ENCODE peak calls at places on chromosomes 7 and 10, in six cellular contexts. A is right atrium auricular region, L is GM12878, T is tibial nerve, W is Panc1, R is choroid plexus epithelial cell. V is an unnamed sample.

GRCh38 chr7:113904521-113904920 is 14.3 kb downstream of the PPP1R3A start:
- DNase-seq in R (no peak), T (no peak), W (no peak), L (no peak), A (no peak), V (no peak)

GRCh38 chr10:118531105-118531851 is 64.2 kb downstream of the PRLHR start:
- DNase-seq in L (no peak), A (peak; percentile 58), T (no peak), R (no peak), W (no peak), V (no peak)

GRCh38 chr7:2193120-2193519 is 39.6 kb downstream of the MAD1L1 start:
- DNase-seq in T (no peak), L (no peak), W (no peak), A (no peak), R (no peak), V (no peak)

GRCh38 chr10:28928484-28928883 is 251.2 kb downstream of the BAMBI start:
- DNase-seq in W (no peak), R (peak; percentile 29), L (no peak), T (no peak), A (peak; percentile 55), V (no peak)

GRCh38 chr7:155674556-155674955 is 30.1 kb downstream of the RBM33 start:
- DNase-seq in T (no peak), L (no peak), R (peak; percentile 53), A (no peak), W (no peak), V (no peak)

GRCh38 chr7:145691377-145691914 is 425.2 kb upstream of the CNTNAP2 start:
- DNase-seq in T (no peak), L (no peak), R (no peak), A (no peak), W (no peak), V (no peak)

GRCh38 chr10:67306588-67307205 is 380.9 kb downstream of the LRRTM3 start:
- DNase-seq in L (no peak), W (peak; percentile 12), T (no peak), R (peak; percentile 31), A (no peak), V (no peak)

GRCh38 chr7:2012981-2013380 is 219.8 kb downstream of the MAD1L1 start:
- DNase-seq in T (no peak), L (no peak), W (no peak), R (peak; percentile 71), A (no peak), V (no peak)

GRCh38 chr7:90064370-90064769 is 89.9 kb upstream of the STEAP1 start:
- DNase-seq in L (no peak), W (no peak), R (no peak), T (no peak), A (no peak), V (no peak)

GRCh38 chr7:27180431-27181175 is 4.4 kb downstream of the HOXA11 start:
- DNase-seq in W (no peak), T (no peak), L (no peak), R (no peak), A (no peak), V (no peak)

DNA sequence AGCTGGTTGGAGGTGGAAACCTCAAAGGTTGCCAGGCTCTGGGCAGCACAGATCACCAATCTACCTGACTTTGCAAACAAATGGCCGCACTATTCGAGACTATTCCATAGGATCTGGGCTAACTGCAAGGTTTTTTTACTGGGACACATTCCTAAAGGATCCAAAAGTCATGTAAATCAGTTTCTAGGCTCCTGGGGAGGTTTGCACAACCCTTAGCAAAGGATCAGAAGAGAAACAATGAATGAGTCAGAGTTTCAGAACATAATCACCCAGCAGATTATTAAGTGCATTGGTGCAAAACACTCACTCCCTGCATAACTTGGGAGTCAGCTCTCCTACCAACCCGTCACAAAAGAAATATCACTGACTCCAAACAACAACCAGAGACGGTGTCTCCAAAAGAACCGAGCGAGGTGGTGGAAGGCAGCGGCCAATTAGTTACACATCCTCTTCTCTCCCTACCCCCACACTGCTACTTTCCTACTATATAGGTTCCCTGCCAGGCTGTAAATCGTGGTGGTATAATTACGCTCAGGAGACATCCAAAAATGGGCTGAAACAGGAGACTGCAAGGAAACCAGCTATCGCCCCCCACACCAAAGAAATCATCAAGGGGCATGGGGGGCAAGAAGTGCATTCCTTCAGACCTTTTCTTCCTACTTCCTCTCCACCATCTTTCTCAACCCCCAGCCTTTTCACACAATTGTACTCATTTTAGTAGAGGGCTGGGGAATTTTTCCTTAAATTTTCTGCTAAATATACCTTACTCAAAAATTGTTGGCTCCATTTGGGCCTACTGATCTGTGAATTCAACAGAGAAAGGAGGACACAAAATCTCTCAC is 3.2 kb downstream of the UBE2H start:
- DNase-seq in R (peak; percentile 86), T (peak; percentile 16), A (no peak), L (peak; percentile 37), W (no peak), V (peak; percentile 26)
- H3K4me3 ChIP-seq in R (peak overlapping the region; percentile 85), T (peak overlapping the region; percentile 8), A (peak overlapping the region; percentile 94), L (peak overlapping the region; percentile 98), W (peak overlapping the region; percentile 81), V (peak overlapping the region; percentile 91)

GRCh38 chr7:96097802-96098201 is 224.1 kb downstream of the SLC25A13 start:
- DNase-seq in L (no peak), W (no peak), T (no peak), R (no peak), A (no peak), V (no peak)

GRCh38 chr7:96089511-96089910 is 232.4 kb downstream of the SLC25A13 start:
- DNase-seq in A (no peak), R (no peak), L (no peak), W (no peak), T (no peak), V (no peak)

GRCh38 chr7:96088579-96088978 is 233.3 kb downstream of the SLC25A13 start:
- DNase-seq in A (no peak), R (peak; percentile 34), T (no peak), L (no peak), W (no peak), V (no peak)

GRCh38 chr7:96090756-96091155 is 231.1 kb downstream of the SLC25A13 start:
- DNase-seq in T (no peak), W (no peak), R (no peak), A (no peak), L (no peak), V (no peak)

GRCh38 chr7:96093435-96093834 is 228.5 kb downstream of the SLC25A13 start:
- DNase-seq in L (no peak), W (no peak), R (peak; percentile 81), A (no peak), T (no peak), V (no peak)
- H3K4me3 ChIP-seq in L (no peak overlapping the region), W (no peak overlapping the region), R (no peak overlapping the region), A (no peak overlapping the region), T (no peak overlapping the region), V (no peak overlapping the region)

GRCh38 chr7:128939075-128939860 is 1.5 kb downstream of the IRF5 start:
- DNase-seq in R (no peak), T (no peak), W (no peak), A (peak; percentile 59), L (peak; percentile 65), V (peak; percentile 77)

GRCh38 chr7:128936798-128937197 is 929 bp upstream of the IRF5 start:
- DNase-seq in A (no peak), L (no peak), W (no peak), R (no peak), T (no peak), V (no peak)

GRCh38 chr7:128938524-128939074 is 872 bp downstream of the IRF5 start:
- DNase-seq in A (no peak), L (no peak), T (no peak), W (no peak), R (no peak), V (peak; percentile 77)

GRCh38 chr7:128937271-128937646 is 468 bp upstream of the IRF5 start:
- DNase-seq in W (no peak), L (no peak), T (no peak), A (no peak), R (no peak), V (no peak)

DNA sequence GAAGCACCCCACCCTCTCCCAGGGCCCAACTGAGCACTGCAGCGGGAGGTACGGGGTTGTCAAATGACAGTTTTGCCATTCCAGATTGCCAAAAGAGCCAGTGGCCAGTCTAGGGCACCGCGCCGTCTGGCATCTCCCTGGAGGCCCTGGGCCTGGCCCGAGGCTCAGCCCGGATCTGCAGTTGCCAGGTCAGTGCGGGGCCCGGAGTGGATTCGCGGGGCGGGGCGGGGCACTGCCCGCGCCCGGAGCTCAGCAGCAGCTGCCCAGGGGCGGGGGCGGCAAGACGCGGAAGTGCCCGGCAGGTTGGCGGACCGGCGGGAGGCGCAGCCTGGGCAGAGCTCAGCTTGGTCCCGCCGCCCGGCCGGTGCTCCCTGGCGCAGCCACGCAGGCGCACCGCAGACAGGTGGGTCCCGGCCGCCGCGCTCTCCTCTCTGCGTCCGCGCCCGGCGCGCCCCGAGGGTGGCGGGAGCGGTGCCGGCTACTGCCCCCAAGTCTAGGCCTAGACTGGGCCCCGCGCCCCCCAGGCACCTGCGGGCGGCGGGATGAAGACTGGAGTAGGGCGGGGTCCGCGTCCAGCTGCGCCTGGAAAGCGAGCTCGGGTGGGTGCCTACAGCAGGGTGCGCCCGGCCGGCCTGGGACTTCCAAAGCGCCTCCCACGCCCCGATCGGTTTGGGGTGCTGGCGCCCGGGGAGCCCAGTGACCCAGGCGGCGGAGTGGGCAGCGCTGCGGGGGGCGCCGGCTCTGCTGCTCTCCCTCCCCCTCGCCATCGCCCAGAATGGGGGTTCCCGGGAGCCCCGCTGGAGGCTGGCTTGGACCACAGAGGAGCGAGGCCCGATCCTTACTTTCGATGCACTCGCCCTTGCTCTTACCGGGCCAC is at the start of gene IRF5:
- DNase-seq in W (no peak), T (no peak), A (no peak), R (no peak), L (no peak), V (peak; percentile 83)
- H3K4me3 ChIP-seq in W (peak within 1 kb of the TSS; percentile 54), T (peak within 1 kb of the TSS; percentile 37), A (peak within 1 kb of the TSS; percentile 33), R (peak within 1 kb of the TSS; percentile 36), L (peak within 1 kb of the TSS; percentile 82), V (peak within 1 kb of the TSS; percentile 90)

DNA sequence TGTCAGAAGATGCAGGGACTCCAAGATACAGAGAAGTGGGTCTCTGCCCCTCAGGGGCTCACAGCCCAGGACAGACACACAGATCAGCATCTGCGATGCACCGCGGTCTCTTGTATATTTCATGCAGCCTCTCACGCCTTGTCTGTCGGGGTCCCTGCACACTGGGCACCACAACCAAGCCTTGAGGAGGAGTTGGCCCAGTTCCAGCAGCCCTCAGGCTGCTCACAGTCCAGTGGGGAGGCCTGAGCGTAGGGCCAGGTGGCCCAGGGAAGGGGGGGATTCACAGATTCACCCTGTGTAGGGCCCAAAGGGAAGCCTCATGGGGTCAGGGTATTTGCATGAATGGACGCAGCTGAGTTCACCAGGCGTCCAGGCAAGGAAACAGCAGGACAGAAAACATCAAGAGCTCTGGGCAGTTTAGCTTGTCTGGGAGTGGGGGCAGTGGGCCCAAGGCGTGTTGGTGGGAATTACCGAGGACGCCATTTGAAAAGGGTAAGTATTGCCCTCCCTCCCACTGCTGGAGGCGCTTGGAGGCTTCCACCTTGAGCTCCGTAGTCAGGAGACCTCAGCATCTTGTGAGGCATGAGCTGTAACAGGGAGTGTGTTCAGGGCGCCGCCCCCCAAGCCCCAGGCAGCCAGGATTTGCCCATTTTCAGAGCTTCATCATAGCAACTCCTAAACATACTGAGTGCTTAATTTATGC is 129.1 kb upstream of the CHST15 start:
- DNase-seq in T (no peak), A (no peak), R (peak; percentile 16), L (no peak), W (no peak), V (peak; percentile 45)
- H3K4me3 ChIP-seq in T (no peak overlapping the region), A (no peak overlapping the region), R (no peak overlapping the region), L (peak overlapping the region; percentile 43), W (no peak overlapping the region), V (peak overlapping the region; percentile 23)

GRCh38 chr10:126903646-126904360 is 1.4 kb upstream of the DOCK1 start:
- DNase-seq in A (no peak), R (no peak), W (no peak), T (no peak), L (no peak), V (no peak)
- H3K4me3 ChIP-seq in A (no peak overlapping the region), R (no peak overlapping the region), W (no peak overlapping the region), T (no peak overlapping the region), L (no peak overlapping the region), V (no peak overlapping the region)